ENCODE peak calls at places on chromosome 6, in eight cellular contexts. Y is endothelial cell, M is Panc1, B is GM13977, J is nephron progenitor cell, U is AG09309, P is stomach, N is H9. S is an unnamed sample.
A peak's percentile ranks its signal among the peaks of the same experiment; 100 is the strongest.

GRCh38 chr6:82178084-82178758 is 69.3 kb downstream of the IBTK start:
- DNase-seq in N (no peak), Y (no peak), B (no peak), P (no peak), M (no peak), U (peak; percentile 28), J (no peak), S (no peak)

GRCh38 chr6:87731818-87732661 is 30.0 kb upstream of the AKIRIN2 start:
- DNase-seq in P (peak; percentile 96), U (peak; percentile 94), M (peak; percentile 92), Y (no peak), J (no peak), B (peak; percentile 52), N (no peak), S (no peak)

GRCh38 chr6:109236140-109237081 is 141.1 kb downstream of the CEP57L1 start:
- DNase-seq in U (no peak), M (no peak), B (peak; percentile 23), J (peak; percentile 11), N (peak; percentile 93), Y (peak; percentile 10), P (no peak), S (no peak)

GRCh38 chr6:31356946-31357466 is at the start of gene HLA-B:
- DNase-seq in J (peak; percentile 49), N (peak; percentile 63), U (peak; percentile 76), B (peak; percentile 91), M (peak; percentile 53), Y (no peak), P (peak; percentile 87), S (no peak)

GRCh38 chr6:20661721-20662120 is 127.5 kb downstream of the CDKAL1 start:
- DNase-seq in J (no peak), Y (no peak), N (no peak), B (no peak), M (no peak), P (no peak), U (no peak), S (no peak)

GRCh38 chr6:4281341-4282293 is 146.2 kb upstream of the ECI2 start:
- DNase-seq in U (no peak), M (no peak), B (peak; percentile 72), Y (peak; percentile 44), J (peak; percentile 56), N (peak; percentile 69), P (peak; percentile 56), S (no peak)

GRCh38 chr6:7264686-7265384 is 48.2 kb downstream of the SSR1 start:
- DNase-seq in U (no peak), Y (no peak), N (no peak), M (no peak), B (no peak), P (peak; percentile 10), J (no peak), S (no peak)

GRCh38 chr6:18211338-18211737 is 53.0 kb downstream of the DEK start:
- DNase-seq in J (no peak), Y (no peak), P (no peak), N (no peak), B (peak; percentile 71), M (no peak), U (no peak), S (no peak)

GRCh38 chr6:132733288-132733687 is 19.4 kb upstream of the VNN1 start:
- DNase-seq in J (no peak), M (no peak), B (no peak), N (no peak), P (no peak), U (no peak), Y (no peak), S (no peak)

GRCh38 chr6:138104618-138105213 is 2.5 kb downstream of the PERP start:
- DNase-seq in J (no peak), B (no peak), M (no peak), P (no peak), U (no peak), Y (no peak), N (no peak), S (no peak)

GRCh38 chr6:52904562-52905279 is 4.8 kb downstream of the GSTA3 start:
- DNase-seq in M (no peak), P (no peak), N (peak; percentile 66), J (no peak), U (no peak), B (no peak), Y (no peak), S (no peak)

GRCh38 chr6:28060381-28060780 is 20.0 kb upstream of the ZNF165 start:
- DNase-seq in M (no peak), P (no peak), B (no peak), J (no peak), N (no peak), U (no peak), Y (no peak), S (no peak)

GRCh38 chr6:22194188-22194921 is 102.5 kb downstream of the PRL start:
- DNase-seq in J (no peak), P (no peak), U (no peak), B (peak; percentile 9), N (no peak), M (no peak), Y (no peak), S (no peak)

GRCh38 chr6:159086033-159086618 is 41.3 kb upstream of the TAGAP start:
- DNase-seq in N (no peak), Y (no peak), B (no peak), M (no peak), P (no peak), J (no peak), U (no peak), S (no peak)

GRCh38 chr6:5672581-5673011 is 334.1 kb downstream of the NRN1 start:
- DNase-seq in N (peak; percentile 36), P (no peak), B (no peak), U (peak; percentile 84), Y (no peak), M (no peak), J (no peak), S (no peak)

GRCh38 chr6:155315516-155315871 is 1.2 kb upstream of the TFB1M start:
- DNase-seq in B (no peak), Y (no peak), P (no peak), M (no peak), N (no peak), U (no peak), J (no peak), S (no peak)

GRCh38 chr6:43859213-43859612 is 89.2 kb downstream of the VEGFA start:
- DNase-seq in N (no peak), J (no peak), Y (no peak), P (no peak), B (no peak), M (no peak), U (no peak), S (no peak)

GRCh38 chr6:35703554-35703953 is 14.8 kb upstream of the FKBP5 start:
- DNase-seq in N (no peak), J (no peak), Y (no peak), M (no peak), B (no peak), P (peak; percentile 18), U (no peak), S (peak; percentile 15)

GRCh38 chr6:168015492-168016175 is 18.2 kb downstream of the KIF25 start:
- DNase-seq in M (no peak), B (no peak), N (no peak), J (no peak), P (no peak), Y (no peak), U (no peak), S (no peak)

GRCh38 chr6:122264557-122264956 is 134.9 kb upstream of the HSF2 start:
- DNase-seq in Y (no peak), J (no peak), B (no peak), P (no peak), M (no peak), U (no peak), N (no peak), S (no peak)
- TF ChIP-seq CTCF in Y (no peak), J (no peak), B (no peak), P (no peak), M (no peak), U (no peak), N (no peak), S (no peak)

DNA sequence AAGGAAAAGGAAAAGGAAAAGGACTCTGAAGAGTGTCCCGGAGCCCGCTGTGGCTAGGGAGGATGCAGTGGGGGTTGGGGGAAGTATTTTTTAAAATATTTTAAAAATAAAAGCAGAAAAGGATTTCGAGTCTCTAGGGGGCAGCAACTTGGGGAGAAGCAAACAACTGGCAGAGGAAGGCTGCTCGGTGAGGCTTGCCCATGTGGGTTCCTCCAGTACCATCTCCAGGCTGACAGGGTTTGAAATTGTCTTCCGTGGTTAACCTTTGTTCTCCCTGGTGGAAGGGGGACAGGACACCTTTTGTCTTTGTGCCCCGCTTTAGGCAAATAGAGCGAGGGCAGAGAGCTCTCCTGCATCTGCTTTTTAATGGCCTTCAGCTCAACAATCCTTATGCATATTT is 60.4 kb upstream of the SNX9 start:
- DNase-seq in M (no peak), U (no peak), Y (no peak), J (no peak), P (no peak), B (no peak), N (peak; percentile 53), S (no peak)
- TF ChIP-seq CTCF in M (no peak), U (peak; percentile 21), Y (no peak), J (no peak), P (no peak), B (peak; percentile 10), N (peak; percentile 37), S (no peak)

GRCh38 chr6:129755787-129756186 is 45.8 kb upstream of the ARHGAP18 start:
- DNase-seq in M (no peak), B (no peak), Y (no peak), J (no peak), N (no peak), P (no peak), U (no peak), S (no peak)
- TF ChIP-seq CTCF in M (no peak), B (no peak), Y (no peak), J (no peak), N (no peak), P (no peak), U (no peak), S (no peak)

GRCh38 chr6:622462-622861 is 34.4 kb downstream of the HUS1B start:
- DNase-seq in B (no peak), P (no peak), U (no peak), M (no peak), N (no peak), J (no peak), Y (no peak), S (no peak)

GRCh38 chr6:621916-622315 is 35.0 kb downstream of the HUS1B start:
- DNase-seq in M (no peak), Y (no peak), J (no peak), U (no peak), N (no peak), P (no peak), B (no peak), S (no peak)

GRCh38 chr6:628772-629171 is 28.1 kb downstream of the HUS1B start:
- DNase-seq in P (no peak), J (no peak), M (no peak), N (no peak), B (peak; percentile 39), U (no peak), Y (no peak), S (no peak)

GRCh38 chr6:626236-626635 is 30.7 kb downstream of the HUS1B start:
- DNase-seq in Y (no peak), J (peak; percentile 53), M (no peak), N (no peak), U (no peak), B (no peak), P (no peak), S (no peak)

DNA sequence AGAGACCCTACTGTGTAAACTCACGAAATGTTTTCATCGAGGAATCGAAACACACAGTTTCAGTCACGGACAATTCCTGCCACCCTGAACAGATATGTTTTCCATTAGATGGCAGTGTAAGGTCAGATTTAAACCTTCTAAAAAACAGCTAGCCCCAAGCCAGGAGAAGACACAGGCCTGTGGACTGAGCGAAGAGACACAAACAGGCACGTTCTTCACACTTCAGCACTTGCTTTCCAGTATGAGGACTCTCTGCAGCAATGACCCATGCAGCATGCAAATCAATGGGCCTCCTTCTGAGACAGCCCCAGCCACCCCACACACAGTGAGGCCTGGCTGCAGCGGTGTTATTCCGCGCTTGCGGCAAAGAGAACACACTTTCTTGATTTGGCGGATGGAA is 31.9 kb downstream of the HUS1B start:
- DNase-seq in M (no peak), J (peak; percentile 35), Y (no peak), N (no peak), B (no peak), P (no peak), U (no peak), S (no peak)
- TF ChIP-seq CTCF in M (peak; percentile 40), J (no peak), Y (no peak), N (peak; percentile 52), B (no peak), P (no peak), U (peak; percentile 18), S (peak; percentile 41)

S was measured in type B pancreatic cell.